ENCODE peak calls at places on chromosomes 4 and X, in four cellular contexts. N is foreskin keratinocyte, I is RWPE1, D is lung. R is an unnamed sample.

GRCh38 chrX:1477801-1478458 is 25.2 kb upstream of the ASMTL start:
- DNase-seq in N (no peak), I (no peak), D (no peak), R (no peak)

GRCh38 chr4:27305246-27305645 is 444.6 kb downstream of the STIM2 start:
- DNase-seq in N (no peak), I (no peak), D (no peak), R (no peak)

GRCh38 chrX:118614150-118614549 is 113.3 kb upstream of the IL13RA1 start:
- DNase-seq in N (no peak), I (no peak), D (no peak), R (no peak)

GRCh38 chr4:154039435-154040061 is 250.7 kb upstream of the SFRP2 start:
- DNase-seq in N (no peak), I (no peak), D (no peak), R (no peak)

GRCh38 chr4:52199574-52200338 is 148.7 kb downstream of the SPATA18 start:
- DNase-seq in N (peak), I (peak), D (no peak), R (no peak)

GRCh38 chr4:106201373-106201772 is 114.6 kb downstream of the TBCK start:
- DNase-seq in N (peak), I (peak), D (no peak), R (no peak)

GRCh38 chr4:189304755-189305154 is 635.9 kb upstream of the FRG1 start:
- DNase-seq in N (no peak), I (no peak), D (no peak), R (no peak)

GRCh38 chrX:144896323-144896722 is 351.0 kb upstream of the SPANXN1 start:
- DNase-seq in N (no peak), I (peak), D (no peak), R (no peak)

GRCh38 chr4:123588631-123589223 is 192.1 kb downstream of the SPRY1 start:
- DNase-seq in N (no peak), I (no peak), D (no peak), R (no peak)

GRCh38 chr4:21830272-21830671 is 118.3 kb downstream of the KCNIP4 start:
- DNase-seq in N (no peak), I (no peak), D (no peak), R (no peak)

GRCh38 chr4:118772149-118773081 is 63.5 kb downstream of the SEC24D start:
- DNase-seq in N (no peak), I (peak), D (no peak), R (no peak)

GRCh38 chrX:150977411-150978162 is 5.5 kb upstream of the HMGB3 start:
- DNase-seq in N (no peak), I (no peak), D (no peak), R (no peak)

GRCh38 chrX:46575991-46576392 is 2.4 kb downstream of the CHST7 start:
- DNase-seq in N (no peak), I (no peak), D (no peak), R (no peak)

GRCh38 chrX:115409551-115409950 is 120.0 kb downstream of the LUZP4 start:
- DNase-seq in N (no peak), I (no peak), D (no peak), R (no peak)

GRCh38 chrX:46754450-46755075 is 4.4 kb downstream of the SLC9A7 start:
- DNase-seq in N (no peak), I (no peak), D (no peak), R (no peak)

GRCh38 chr4:77669911-77670590 is 64.4 kb downstream of the CXCL13 start:
- DNase-seq in N (no peak), I (no peak), D (no peak), R (no peak)

GRCh38 chrX:7170903-7171302 is 22.9 kb upstream of the PUDP start:
- DNase-seq in N (no peak), I (no peak), D (peak), R (peak)

GRCh38 chr4:173264245-173264959 is 69.8 kb downstream of the HMGB2 start:
- DNase-seq in N (no peak), I (no peak), D (peak), R (no peak)

DNA sequence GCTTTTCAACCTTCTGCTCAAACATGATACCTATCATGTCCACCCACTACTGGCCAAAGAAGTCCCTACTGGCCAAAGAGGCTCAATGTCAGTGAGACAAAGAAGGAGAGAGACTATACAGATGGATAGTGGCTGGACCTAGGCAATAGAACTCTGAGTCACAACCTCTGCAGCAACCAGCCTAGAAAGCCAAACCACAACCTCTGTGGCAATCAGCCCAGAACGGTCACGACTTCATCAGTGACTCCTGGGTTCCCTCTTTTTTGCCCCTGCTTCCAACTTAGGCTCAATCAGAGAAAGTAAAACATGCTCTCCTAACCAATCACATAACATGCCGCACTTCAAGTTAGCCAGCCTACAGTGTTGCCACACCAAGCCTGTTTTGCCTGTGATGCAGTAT is 203.5 kb downstream of the ANAPC10 start:
- DNase-seq in N (peak), I (no peak), D (no peak), R (peak)
- TF ChIP-seq CTCF in N (no peak), I (no peak), D (no peak), R (no peak)

GRCh38 chr4:73415807-73416238 is 11.7 kb downstream of the ALB start:
- DNase-seq in N (no peak), I (no peak), D (no peak), R (no peak)

GRCh38 chr4:73416423-73417087 is 12.5 kb downstream of the ALB start:
- DNase-seq in N (no peak), I (no peak), D (no peak), R (no peak)

GRCh38 chr4:73418677-73419076 is 14.6 kb downstream of the ALB start:
- DNase-seq in N (no peak), I (no peak), D (no peak), R (no peak)

GRCh38 chr4:73417973-73418372 is 13.9 kb downstream of the ALB start:
- DNase-seq in N (no peak), I (no peak), D (no peak), R (no peak)

DNA sequence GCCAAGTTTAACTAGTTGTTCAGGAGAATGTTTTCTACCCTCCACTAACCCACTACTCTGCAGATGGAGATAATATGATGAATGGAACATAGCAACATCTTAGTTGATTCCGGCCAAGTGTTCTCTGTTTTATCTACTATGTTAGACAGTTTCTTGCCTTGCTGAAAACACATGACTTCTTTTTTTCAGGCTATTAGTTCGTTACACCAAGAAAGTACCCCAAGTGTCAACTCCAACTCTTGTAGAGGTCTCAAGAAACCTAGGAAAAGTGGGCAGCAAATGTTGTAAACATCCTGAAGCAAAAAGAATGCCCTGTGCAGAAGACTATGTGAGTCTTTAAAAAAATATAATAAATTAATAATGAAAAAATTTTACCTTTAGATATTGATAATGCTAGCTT is 13.3 kb downstream of the ALB start:
- DNase-seq in N (no peak), I (no peak), D (no peak), R (no peak)
- TF ChIP-seq CTCF in N (no peak), I (no peak), D (no peak), R (no peak)

GRCh38 chr4:101346562-101347266 is 612 bp downstream of the PPP3CA start:
- DNase-seq in N (no peak), I (peak), D (peak), R (peak)

GRCh38 chr4:101346312-101346561 is 1.1 kb downstream of the PPP3CA start:
- DNase-seq in N (no peak), I (no peak), D (no peak), R (peak)

GRCh38 chr4:101347267-101347556 is at the start of gene PPP3CA:
- DNase-seq in N (no peak), I (no peak), D (no peak), R (no peak)

GRCh38 chr4:101348367-101348827 is 1.1 kb upstream of the PPP3CA start:
- DNase-seq in N (no peak), I (no peak), D (no peak), R (peak)

GRCh38 chr4:101347557-101348366 is 436 bp upstream of the PPP3CA start:
- DNase-seq in N (peak), I (peak), D (peak), R (peak)
- TF ChIP-seq CTCF in N (peak), I (no peak), D (no peak), R (no peak)

DNA sequence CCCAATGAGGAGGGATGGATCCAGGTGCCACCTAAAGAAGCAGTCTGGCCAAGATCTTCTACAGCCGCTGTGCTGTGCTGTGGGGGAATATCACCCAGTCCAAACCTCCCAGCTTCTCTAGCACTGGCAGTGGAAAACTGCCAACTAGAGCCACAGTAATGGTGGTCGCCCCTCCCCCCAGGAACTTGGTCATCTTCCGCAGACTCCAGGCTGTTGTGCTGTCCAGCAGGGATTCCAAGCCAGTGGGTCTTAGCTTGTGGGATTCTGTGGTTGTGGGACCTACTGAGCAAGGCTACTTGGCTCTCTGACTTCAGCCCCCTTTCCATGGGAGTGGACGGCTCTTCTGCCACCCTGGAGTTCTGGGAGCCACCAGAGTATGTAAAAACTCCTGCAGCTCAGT is 18.2 kb downstream of the GPRASP1 start:
- DNase-seq in N (no peak), I (no peak), D (no peak), R (no peak)
- TF ChIP-seq CTCF in N (no peak), I (no peak), D (no peak), R (no peak)

GRCh38 chrX:71911731-71912050 is 1.0 kb downstream of the NHSL2 start:
- DNase-seq in N (no peak), I (no peak), D (no peak), R (no peak)

GRCh38 chrX:71910526-71911022 is at the start of gene NHSL2:
- DNase-seq in N (no peak), I (no peak), D (no peak), R (no peak)

GRCh38 chrX:71911023-71911730 is 532 bp downstream of the NHSL2 start:
- DNase-seq in N (no peak), I (no peak), D (no peak), R (no peak)

GRCh38 chrX:71908387-71908786 is 2.3 kb upstream of the NHSL2 start:
- DNase-seq in N (no peak), I (no peak), D (no peak), R (no peak)

DNA sequence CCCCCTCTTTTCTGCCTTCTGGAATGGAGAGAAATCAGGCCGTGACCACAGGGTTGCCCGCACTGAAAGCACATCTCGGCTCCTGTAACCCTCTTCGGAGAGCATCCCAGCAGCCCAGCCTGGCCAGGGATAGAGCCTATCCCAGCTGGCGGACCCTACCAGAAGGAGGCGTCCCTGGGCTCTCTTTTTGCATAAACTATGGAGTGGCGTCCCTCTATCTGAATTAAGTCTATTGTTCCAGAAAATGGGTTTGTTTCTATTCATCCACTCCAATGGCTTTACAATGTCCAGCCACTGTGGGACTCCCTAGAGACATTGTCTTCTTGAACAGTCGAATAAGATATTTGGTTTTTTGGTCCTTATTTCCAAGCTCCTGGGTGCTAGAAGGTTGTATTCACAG is 689 bp upstream of the NHSL2 start:
- DNase-seq in N (no peak), I (no peak), D (no peak), R (no peak)
- TF ChIP-seq CTCF in N (peak), I (no peak), D (no peak), R (no peak)

DNA sequence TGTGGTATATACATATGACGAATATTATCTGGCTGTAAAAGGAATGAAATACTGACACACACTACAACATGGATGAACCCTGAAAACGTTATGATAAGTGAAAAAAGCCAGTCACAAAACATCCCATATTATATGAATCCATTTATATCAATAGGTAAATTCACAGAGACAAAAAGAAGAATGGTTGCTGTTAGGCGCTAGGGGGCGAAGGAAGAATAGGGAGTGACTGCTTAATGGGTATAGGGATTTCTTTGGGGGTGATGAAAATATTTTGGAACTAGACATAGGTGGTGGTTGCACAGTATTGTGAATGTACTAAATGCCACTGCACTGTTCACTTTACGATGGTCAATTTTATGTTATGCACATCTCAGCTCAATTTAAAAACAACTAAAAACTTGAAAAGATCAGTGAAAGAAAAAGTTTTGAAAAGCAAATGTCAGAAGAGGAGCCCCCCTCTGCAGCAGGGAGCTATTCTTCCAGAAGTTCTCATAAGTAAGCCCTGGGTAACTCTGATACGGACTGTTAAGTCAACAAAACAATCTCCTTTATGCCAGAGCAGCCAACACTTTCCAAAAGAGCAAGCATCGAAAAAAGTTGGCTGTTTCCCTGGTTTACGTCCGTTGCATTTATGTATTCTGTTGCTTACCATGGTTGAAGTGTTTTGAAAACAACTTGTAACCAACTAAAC is 96.3 kb upstream of the EGFL6 start:
- DNase-seq in N (no peak), I (no peak), D (no peak), R (no peak)
- TF ChIP-seq CTCF in N (no peak), I (no peak), D (no peak), R (no peak)

DNA sequence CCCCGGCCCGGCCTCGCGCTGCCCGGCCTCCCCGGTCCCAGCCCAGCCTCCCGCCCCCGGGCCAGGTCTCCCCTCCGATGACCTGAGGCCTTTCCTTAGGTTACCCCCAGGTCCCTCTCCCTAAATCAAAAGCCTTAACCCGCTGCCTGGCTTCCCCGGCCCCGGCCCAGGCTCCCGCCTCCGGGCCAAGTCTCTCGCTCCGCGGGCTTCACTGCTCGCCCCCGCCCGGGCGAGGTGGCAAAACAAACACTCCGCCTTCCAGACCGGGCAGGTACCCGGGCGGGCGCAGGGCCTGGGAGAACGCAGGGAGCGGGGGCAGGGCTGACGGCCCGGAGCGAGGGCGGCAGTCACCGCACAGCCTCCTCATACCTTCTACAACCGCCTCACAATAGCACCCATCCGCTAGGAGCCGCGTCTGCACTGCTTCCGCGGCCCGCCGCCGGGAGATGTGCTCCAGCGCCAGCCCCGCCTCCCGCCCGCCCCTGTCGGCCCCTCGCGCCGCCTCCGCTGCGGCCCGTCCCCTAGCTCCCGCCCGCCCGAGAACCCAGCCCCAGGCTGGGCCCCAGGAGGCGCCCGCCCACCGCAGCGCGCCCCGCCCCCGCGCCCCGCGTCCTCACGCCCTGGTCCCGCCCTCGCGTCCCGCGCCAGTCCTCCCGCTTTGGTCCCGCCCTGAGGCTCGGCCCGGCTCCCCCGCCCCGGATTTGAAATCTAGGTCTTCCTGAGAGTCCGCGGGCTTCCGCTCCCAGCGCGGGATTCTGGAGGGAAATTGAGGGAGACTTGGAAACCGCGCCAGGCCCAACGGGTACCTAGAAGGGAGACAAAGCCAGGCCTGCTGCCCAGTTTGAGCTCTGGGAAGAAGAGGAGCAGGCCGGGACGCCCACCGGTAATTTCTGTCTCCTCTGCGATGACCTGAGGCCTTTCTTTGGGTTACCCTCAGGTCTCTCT is at the start of the genes CASP3 and PRIMPOL:
- DNase-seq in N (peak), I (peak), D (peak), R (peak)
- TF ChIP-seq CTCF in N (peak), I (peak), D (no peak), R (no peak)

GRCh38 chrX:24987731-24988130 is 28.0 kb downstream of the ARX start:
- DNase-seq in N (no peak), I (no peak), D (no peak), R (no peak)
- TF ChIP-seq CTCF in N (no peak), I (no peak), D (no peak), R (no peak)

DNA sequence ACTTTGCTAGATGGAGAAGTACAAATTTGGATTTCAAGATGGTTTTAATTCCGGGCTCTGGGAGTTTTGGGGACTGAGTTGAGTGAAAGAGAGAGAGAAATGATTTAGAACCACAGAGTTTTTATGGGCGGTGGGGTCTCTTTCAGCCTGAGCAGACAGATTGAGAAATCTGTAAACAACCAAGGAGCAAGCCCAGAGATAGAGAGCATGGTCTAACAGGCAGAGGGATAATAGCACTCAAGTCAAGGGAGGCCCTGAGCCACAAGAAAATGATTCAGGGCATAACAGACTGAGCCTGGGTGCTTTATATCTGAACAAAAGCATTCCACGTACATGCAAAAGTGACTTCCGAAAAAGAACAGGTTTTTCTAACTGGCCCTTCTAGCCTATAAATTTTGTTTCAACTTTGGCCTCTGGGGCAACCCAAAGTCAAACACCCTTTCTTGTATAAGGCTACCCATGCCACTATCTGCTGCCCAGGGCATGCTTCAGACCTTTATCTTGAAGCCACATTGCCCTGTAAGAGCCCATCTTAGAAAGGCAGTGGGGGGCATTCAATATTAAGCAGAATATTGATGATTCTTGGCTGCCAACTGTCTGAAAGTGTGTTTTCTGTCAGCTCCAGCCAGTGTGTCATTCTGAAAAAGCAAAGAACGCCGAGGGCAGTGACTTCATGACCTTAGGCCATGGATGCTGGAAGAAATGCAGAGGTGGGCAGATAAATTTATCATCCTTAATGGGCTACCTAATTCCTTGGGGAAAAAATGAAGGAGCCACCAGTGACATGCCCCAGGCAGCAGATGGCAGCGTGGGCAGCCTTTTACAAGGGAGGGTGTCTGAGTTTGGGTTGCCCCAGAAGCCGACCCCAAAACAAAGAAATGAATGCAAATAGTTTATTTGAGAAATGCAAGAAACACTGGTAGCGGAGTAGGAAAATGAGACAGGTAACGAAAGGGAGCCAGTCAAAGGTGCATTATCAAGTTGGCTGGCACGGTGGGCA is 637.6 kb downstream of the MID1IP1 start:
- DNase-seq in N (no peak), I (no peak), D (no peak), R (no peak)
- TF ChIP-seq CTCF in N (peak), I (no peak), D (no peak), R (no peak)

GRCh38 chr4:29259556-29259955 is 1460.6 kb upstream of the PCDH7 start:
- DNase-seq in N (peak), I (no peak), D (no peak), R (no peak)
- TF ChIP-seq CTCF in N (no peak), I (no peak), D (no peak), R (no peak)